ENCODE peak calls at places on chromosomes 6 and 20, in four cellular contexts. W is heart right ventricle, H is hepatocyte, O is Calu3. M is an unnamed sample.

GRCh38 chr20:60851826-60852704 is 400.0 kb upstream of the CDH4 start:
- DNase-seq in H (peak), W (no peak), O (no peak), M (no peak)

GRCh38 chr6:56827908-56828649 is 126.8 kb upstream of the BEND6 start:
- DNase-seq in W (no peak), H (no peak), O (no peak), M (no peak)

GRCh38 chr6:100173211-100173610 is 179.2 kb upstream of the MCHR2 start:
- DNase-seq in W (no peak), H (no peak), O (no peak), M (no peak)

GRCh38 chr6:111681856-111682255 is 76.2 kb upstream of the TRAF3IP2 start:
- DNase-seq in O (no peak), H (no peak), W (no peak), M (no peak)

GRCh38 chr6:51283723-51284122 is 465.1 kb downstream of the TFAP2B start:
- DNase-seq in O (no peak), W (no peak), H (no peak), M (no peak)

GRCh38 chr20:26216025-26216424 is 519.4 kb upstream of the ZNF337 start:
- DNase-seq in O (no peak), W (no peak), H (no peak), M (no peak)

GRCh38 chr6:107186047-107186446 is 70.7 kb upstream of the BEND3 start:
- DNase-seq in O (no peak), W (no peak), H (no peak), M (no peak)

GRCh38 chr20:25220810-25221591 is 25.5 kb downstream of the ENTPD6 start:
- DNase-seq in H (no peak), W (peak), O (no peak), M (no peak)

GRCh38 chr6:149031545-149032317 is 284.9 kb downstream of the UST start:
- DNase-seq in H (no peak), O (peak), W (no peak), M (no peak)

GRCh38 chr20:33653900-33654596 is 8.1 kb upstream of the C20orf144 start:
- DNase-seq in O (peak), H (peak), W (no peak), M (peak)

GRCh38 chr20:17936306-17936790 is 32.2 kb downstream of the SNX5 start:
- DNase-seq in H (no peak), W (no peak), O (no peak), M (no peak)

GRCh38 chr6:142542704-142543233 is 241.0 kb downstream of the ADGRG6 start:
- DNase-seq in O (no peak), W (peak), H (peak), M (peak)

GRCh38 chr20:9146649-9147048 is 77.8 kb downstream of the PLCB4 start:
- DNase-seq in H (no peak), O (no peak), W (no peak), M (no peak)

GRCh38 chr20:58097943-58098342 is 130.5 kb downstream of the ANKRD60 start:
- DNase-seq in O (no peak), W (no peak), H (no peak), M (no peak)

GRCh38 chr20:56043227-56043626 is 37.9 kb upstream of the CBLN4 start:
- DNase-seq in W (no peak), H (no peak), O (no peak), M (no peak)

GRCh38 chr20:11753155-11753554 is 164.5 kb upstream of the BTBD3 start:
- DNase-seq in O (no peak), H (no peak), W (no peak), M (no peak)

GRCh38 chr6:135202821-135203220 is 21.7 kb downstream of the MYB start:
- DNase-seq in O (no peak), H (no peak), W (no peak), M (no peak)

GRCh38 chr6:41464481-41464880 is 81.7 kb upstream of the FOXP4 start:
- DNase-seq in W (no peak), H (no peak), O (no peak), M (no peak)

GRCh38 chr6:13724174-13724573 is 12.5 kb upstream of the RANBP9 start:
- DNase-seq in W (no peak), O (peak), H (peak), M (peak)

GRCh38 chr20:32820698-32821378 is 1.1 kb downstream of the MAPRE1 start:
- DNase-seq in O (no peak), W (no peak), H (no peak), M (no peak)

GRCh38 chr6:30041821-30042220 is 19.2 kb upstream of the POLR1H start:
- DNase-seq in H (no peak), O (no peak), W (no peak), M (no peak)

GRCh38 chr6:106796754-106797153 is 167.4 kb downstream of the QRSL1 start:
- DNase-seq in W (no peak), H (no peak), O (no peak), M (no peak)